ENCODE peak calls at places on chromosome 2, in seven cellular contexts. One of them, this sample, is unnamed.

GRCh38 chr2:228839506-228839905 is 431.6 kb downstream of the PID1 start:
- DNase-seq in iPS DF 19.7: no peak
- DNase-seq in SJSA1: no peak
- DNase-seq in astrocyte of the spinal cord: no peak
- DNase-seq in heart left ventricle: no peak
- DNase-seq in CD8-positive, alpha-beta T cell: no peak
- DNase-seq in Calu3: no peak
- DNase-seq in this sample: no peak

GRCh38 chr2:12087671-12088380 is 341.4 kb downstream of the LPIN1 start:
- DNase-seq in astrocyte of the spinal cord: no peak
- DNase-seq in CD8-positive, alpha-beta T cell: no peak
- DNase-seq in heart left ventricle: no peak
- DNase-seq in SJSA1: no peak
- DNase-seq in Calu3: no peak
- DNase-seq in iPS DF 19.7: no peak
- DNase-seq in this sample: peak

GRCh38 chr2:43285987-43286386 is 59.6 kb upstream of the ZFP36L2 start:
- DNase-seq in CD8-positive, alpha-beta T cell: no peak
- DNase-seq in SJSA1: no peak
- DNase-seq in astrocyte of the spinal cord: no peak
- DNase-seq in Calu3: no peak
- DNase-seq in iPS DF 19.7: no peak
- DNase-seq in heart left ventricle: no peak
- DNase-seq in this sample: no peak

GRCh38 chr2:23788100-23788499 is 138.8 kb downstream of the ATAD2B start:
- DNase-seq in CD8-positive, alpha-beta T cell: no peak
- DNase-seq in astrocyte of the spinal cord: no peak
- DNase-seq in SJSA1: no peak
- DNase-seq in iPS DF 19.7: no peak
- DNase-seq in heart left ventricle: no peak
- DNase-seq in Calu3: no peak
- DNase-seq in this sample: no peak

GRCh38 chr2:101310591-101311389 is 2.3 kb upstream of the RNF149 start:
- DNase-seq in astrocyte of the spinal cord: no peak
- DNase-seq in heart left ventricle: no peak
- DNase-seq in Calu3: no peak
- DNase-seq in iPS DF 19.7: no peak
- DNase-seq in SJSA1: no peak
- DNase-seq in CD8-positive, alpha-beta T cell: no peak
- DNase-seq in this sample: no peak

GRCh38 chr2:231795525-231796327 is 9.5 kb downstream of the COPS7B start:
- DNase-seq in Calu3: peak
- DNase-seq in heart left ventricle: no peak
- DNase-seq in SJSA1: peak
- DNase-seq in iPS DF 19.7: no peak
- DNase-seq in CD8-positive, alpha-beta T cell: no peak
- DNase-seq in astrocyte of the spinal cord: peak
- DNase-seq in this sample: peak

GRCh38 chr2:226792155-226792871 is 7.3 kb downstream of the IRS1 start:
- DNase-seq in heart left ventricle: no peak
- DNase-seq in astrocyte of the spinal cord: peak
- DNase-seq in CD8-positive, alpha-beta T cell: no peak
- DNase-seq in iPS DF 19.7: no peak
- DNase-seq in SJSA1: no peak
- DNase-seq in Calu3: no peak
- DNase-seq in this sample: no peak

GRCh38 chr2:216034065-216034464 is 20.7 kb upstream of the MREG start:
- DNase-seq in SJSA1: peak
- DNase-seq in heart left ventricle: peak
- DNase-seq in CD8-positive, alpha-beta T cell: peak
- DNase-seq in iPS DF 19.7: no peak
- DNase-seq in astrocyte of the spinal cord: peak
- DNase-seq in Calu3: peak
- DNase-seq in this sample: peak

GRCh38 chr2:42569116-42569711 is 782 bp downstream of the MTA3 start:
- DNase-seq in CD8-positive, alpha-beta T cell: peak
- DNase-seq in Calu3: no peak
- DNase-seq in SJSA1: no peak
- DNase-seq in iPS DF 19.7: no peak
- DNase-seq in heart left ventricle: peak
- DNase-seq in astrocyte of the spinal cord: peak
- DNase-seq in this sample: peak

GRCh38 chr2:189837336-189837735 is 53.1 kb downstream of the PMS1 start:
- DNase-seq in Calu3: no peak
- DNase-seq in SJSA1: no peak
- DNase-seq in iPS DF 19.7: no peak
- DNase-seq in astrocyte of the spinal cord: no peak
- DNase-seq in heart left ventricle: no peak
- DNase-seq in CD8-positive, alpha-beta T cell: no peak
- DNase-seq in this sample: no peak

GRCh38 chr2:67309281-67309680 is 87.9 kb upstream of the ETAA1 start:
- DNase-seq in Calu3: no peak
- DNase-seq in SJSA1: no peak
- DNase-seq in iPS DF 19.7: no peak
- DNase-seq in astrocyte of the spinal cord: no peak
- DNase-seq in CD8-positive, alpha-beta T cell: no peak
- DNase-seq in heart left ventricle: no peak
- DNase-seq in this sample: peak

GRCh38 chr2:100767810-100768806 is 51.8 kb upstream of the NPAS2 start:
- DNase-seq in Calu3: no peak
- DNase-seq in heart left ventricle: no peak
- DNase-seq in SJSA1: no peak
- DNase-seq in astrocyte of the spinal cord: no peak
- DNase-seq in CD8-positive, alpha-beta T cell: no peak
- DNase-seq in iPS DF 19.7: no peak
- DNase-seq in this sample: no peak

GRCh38 chr2:46645681-46646162 is 166.4 kb downstream of the TMEM247 start:
- DNase-seq in SJSA1: no peak
- DNase-seq in heart left ventricle: peak
- DNase-seq in iPS DF 19.7: no peak
- DNase-seq in CD8-positive, alpha-beta T cell: no peak
- DNase-seq in Calu3: no peak
- DNase-seq in astrocyte of the spinal cord: peak
- DNase-seq in this sample: peak